ENCODE peak calls at places on chromosomes 12 and 14, in ten cellular contexts. One of them, this sample, is unnamed.

GRCh38 chr12:112843272-112843671 is 51.7 kb downstream of the RPH3A start:
- DNase-seq in mucosa of descending colon: no peak
- DNase-seq in OCI-LY7: no peak
- DNase-seq in prostate gland: no peak
- DNase-seq in body of pancreas: no peak
- DNase-seq in HCT116: no peak
- DNase-seq in testis: no peak
- DNase-seq in ovary: no peak
- DNase-seq in hepatocyte: peak; percentile 21
- DNase-seq in HepG2: no peak
- DNase-seq in this sample: no peak

GRCh38 chr14:23629831-23630396 is 6.2 kb upstream of the DHRS2 start:
- DNase-seq in testis: no peak
- DNase-seq in ovary: no peak
- DNase-seq in HepG2: no peak
- DNase-seq in HCT116: no peak
- DNase-seq in body of pancreas: peak; percentile 58
- DNase-seq in OCI-LY7: no peak
- DNase-seq in hepatocyte: no peak
- DNase-seq in mucosa of descending colon: no peak
- DNase-seq in prostate gland: no peak
- DNase-seq in this sample: no peak

GRCh38 chr14:76531821-76532318 is 155.9 kb downstream of the ESRRB start:
- DNase-seq in testis: no peak
- DNase-seq in hepatocyte: no peak
- DNase-seq in prostate gland: peak; percentile 71
- DNase-seq in body of pancreas: no peak
- DNase-seq in ovary: no peak
- DNase-seq in HCT116: no peak
- DNase-seq in OCI-LY7: no peak
- DNase-seq in HepG2: no peak
- DNase-seq in mucosa of descending colon: no peak
- DNase-seq in this sample: no peak

GRCh38 chr12:6888360-6888759 is 15.3 kb upstream of the SPSB2 start:
- DNase-seq in ovary: no peak
- DNase-seq in body of pancreas: no peak
- DNase-seq in mucosa of descending colon: no peak
- DNase-seq in testis: no peak
- DNase-seq in hepatocyte: no peak
- DNase-seq in OCI-LY7: no peak
- DNase-seq in prostate gland: no peak
- DNase-seq in HCT116: no peak
- DNase-seq in HepG2: no peak
- DNase-seq in this sample: no peak

GRCh38 chr14:55600784-55601561 is 21.0 kb downstream of the KTN1 start:
- DNase-seq in hepatocyte: no peak
- DNase-seq in testis: no peak
- DNase-seq in HepG2: no peak
- DNase-seq in mucosa of descending colon: no peak
- DNase-seq in OCI-LY7: no peak
- DNase-seq in prostate gland: no peak
- DNase-seq in ovary: no peak
- DNase-seq in body of pancreas: no peak
- DNase-seq in HCT116: no peak
- DNase-seq in this sample: no peak

GRCh38 chr12:53223391-53224267 is 8.4 kb downstream of the RARG start:
- DNase-seq in ovary: no peak
- DNase-seq in hepatocyte: peak; percentile 80
- DNase-seq in OCI-LY7: no peak
- DNase-seq in HCT116: no peak
- DNase-seq in HepG2: no peak
- DNase-seq in mucosa of descending colon: peak; percentile 26
- DNase-seq in prostate gland: no peak
- DNase-seq in testis: no peak
- DNase-seq in body of pancreas: no peak
- DNase-seq in this sample: peak; percentile 51

GRCh38 chr12:50246873-50247612 is 36.3 kb downstream of the LIMA1 start:
- DNase-seq in mucosa of descending colon: peak; percentile 89
- DNase-seq in testis: peak; percentile 47
- DNase-seq in HepG2: peak; percentile 59
- DNase-seq in prostate gland: peak; percentile 28
- DNase-seq in OCI-LY7: no peak
- DNase-seq in ovary: peak; percentile 51
- DNase-seq in HCT116: peak; percentile 99
- DNase-seq in hepatocyte: peak; percentile 65
- DNase-seq in body of pancreas: peak; percentile 74
- DNase-seq in this sample: no peak

GRCh38 chr14:81231540-81231939 is 10.8 kb upstream of the GTF2A1 start:
- DNase-seq in OCI-LY7: no peak
- DNase-seq in hepatocyte: no peak
- DNase-seq in testis: no peak
- DNase-seq in HepG2: peak; percentile 27
- DNase-seq in body of pancreas: no peak
- DNase-seq in HCT116: no peak
- DNase-seq in mucosa of descending colon: no peak
- DNase-seq in ovary: no peak
- DNase-seq in prostate gland: no peak
- DNase-seq in this sample: no peak

GRCh38 chr12:92654929-92655328 is 47.9 kb upstream of the PLEKHG7 start:
- DNase-seq in body of pancreas: no peak
- DNase-seq in HCT116: no peak
- DNase-seq in testis: no peak
- DNase-seq in ovary: no peak
- DNase-seq in OCI-LY7: no peak
- DNase-seq in mucosa of descending colon: no peak
- DNase-seq in HepG2: no peak
- DNase-seq in prostate gland: no peak
- DNase-seq in hepatocyte: no peak
- DNase-seq in this sample: no peak

GRCh38 chr14:78835052-78835451 is 664.9 kb downstream of the NRXN3 start:
- DNase-seq in prostate gland: no peak
- DNase-seq in mucosa of descending colon: no peak
- DNase-seq in testis: peak; percentile 22
- DNase-seq in body of pancreas: no peak
- DNase-seq in HepG2: no peak
- DNase-seq in HCT116: no peak
- DNase-seq in hepatocyte: no peak
- DNase-seq in OCI-LY7: no peak
- DNase-seq in ovary: no peak
- DNase-seq in this sample: peak; percentile 90

GRCh38 chr12:124917135-124917840 is 2.8 kb upstream of the UBC start:
- DNase-seq in body of pancreas: peak; percentile 98
- DNase-seq in prostate gland: peak; percentile 98
- DNase-seq in ovary: peak; percentile 96
- DNase-seq in OCI-LY7: peak; percentile 95
- DNase-seq in hepatocyte: peak; percentile 98
- DNase-seq in testis: peak; percentile 98
- DNase-seq in HCT116: peak; percentile 99
- DNase-seq in HepG2: peak; percentile 99
- DNase-seq in mucosa of descending colon: peak; percentile 96
- DNase-seq in this sample: peak; percentile 99

DNA sequence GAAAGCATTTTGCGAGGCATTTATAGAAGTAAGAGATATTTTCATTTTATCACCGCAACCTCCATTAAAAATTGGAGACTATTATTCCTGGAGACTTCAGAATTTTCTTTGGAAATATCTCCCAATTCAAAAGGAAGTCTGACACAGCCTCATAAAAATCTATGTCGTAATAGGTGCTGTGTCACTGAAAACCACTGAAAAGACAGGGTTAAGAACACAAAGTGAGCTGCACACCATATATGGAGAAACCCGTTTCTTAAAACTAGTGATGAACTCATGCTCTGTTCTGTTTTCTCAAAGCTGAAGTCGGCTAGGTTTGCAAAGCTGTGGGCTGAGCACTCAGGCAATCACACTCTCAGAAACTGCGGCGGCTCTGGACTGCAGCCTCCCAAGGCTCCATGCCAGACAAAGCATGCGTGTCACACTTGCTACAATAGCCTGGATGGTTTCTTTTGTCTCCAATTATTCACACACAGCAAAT is at the start of gene GLIPR1:
- DNase-seq in ovary: peak; percentile 76
- DNase-seq in mucosa of descending colon: peak; percentile 64
- DNase-seq in prostate gland: peak; percentile 56
- DNase-seq in body of pancreas: peak; percentile 73
- DNase-seq in testis: peak; percentile 73
- DNase-seq in OCI-LY7: peak; percentile 56
- DNase-seq in HCT116: no peak
- DNase-seq in HepG2: peak; percentile 45
- DNase-seq in hepatocyte: peak; percentile 64
- DNase-seq in this sample: no peak
- H3K4me3 ChIP-seq in ovary: peak within 1 kb of the TSS; percentile 50
- H3K4me3 ChIP-seq in mucosa of descending colon: no peak within 1 kb of the TSS
- H3K4me3 ChIP-seq in prostate gland: peak within 1 kb of the TSS; percentile 14
- H3K4me3 ChIP-seq in body of pancreas: peak within 1 kb of the TSS; percentile 16
- H3K4me3 ChIP-seq in testis: peak within 1 kb of the TSS; percentile 44
- H3K4me3 ChIP-seq in OCI-LY7: peak within 1 kb of the TSS; percentile 64
- H3K4me3 ChIP-seq in HCT116: no peak within 1 kb of the TSS
- H3K4me3 ChIP-seq in HepG2: peak within 1 kb of the TSS; percentile 47
- H3K4me3 ChIP-seq in hepatocyte: peak within 1 kb of the TSS; percentile 2
- H3K4me3 ChIP-seq in this sample: no peak within 1 kb of the TSS

DNA sequence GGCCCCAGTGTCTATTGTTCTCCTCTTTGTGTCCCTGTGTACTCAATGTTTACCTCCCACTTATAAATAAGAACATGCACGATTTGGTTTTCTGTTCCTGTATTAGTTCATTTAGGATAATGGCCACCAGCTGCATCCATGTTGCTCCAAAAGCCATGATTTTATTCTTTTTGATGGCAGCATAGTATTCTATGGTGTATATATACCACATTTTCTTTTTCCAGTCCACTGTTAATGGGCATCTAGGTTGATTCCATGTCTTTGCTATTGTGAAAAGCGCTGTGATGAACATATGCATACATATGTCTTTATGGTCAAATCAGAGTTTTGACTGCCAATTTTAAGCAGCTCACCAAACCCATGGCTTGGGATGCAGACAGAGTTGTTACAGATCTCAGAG is 17.2 kb upstream of the ANP32D start:
- DNase-seq in HCT116: no peak
- DNase-seq in HepG2: no peak
- DNase-seq in body of pancreas: no peak
- DNase-seq in ovary: no peak
- DNase-seq in testis: no peak
- DNase-seq in hepatocyte: no peak
- DNase-seq in prostate gland: no peak
- DNase-seq in mucosa of descending colon: no peak
- DNase-seq in OCI-LY7: no peak
- DNase-seq in this sample: no peak
- TF ChIP-seq CTCF in HCT116: no peak
- TF ChIP-seq CTCF in HepG2: no peak
- TF ChIP-seq CTCF in body of pancreas: no peak
- TF ChIP-seq CTCF in ovary: no peak
- TF ChIP-seq CTCF in testis: no peak
- TF ChIP-seq CTCF in hepatocyte: no peak
- TF ChIP-seq CTCF in prostate gland: no peak
- TF ChIP-seq CTCF in mucosa of descending colon: no peak
- TF ChIP-seq CTCF in OCI-LY7: no peak
- TF ChIP-seq CTCF in this sample: no peak

DNA sequence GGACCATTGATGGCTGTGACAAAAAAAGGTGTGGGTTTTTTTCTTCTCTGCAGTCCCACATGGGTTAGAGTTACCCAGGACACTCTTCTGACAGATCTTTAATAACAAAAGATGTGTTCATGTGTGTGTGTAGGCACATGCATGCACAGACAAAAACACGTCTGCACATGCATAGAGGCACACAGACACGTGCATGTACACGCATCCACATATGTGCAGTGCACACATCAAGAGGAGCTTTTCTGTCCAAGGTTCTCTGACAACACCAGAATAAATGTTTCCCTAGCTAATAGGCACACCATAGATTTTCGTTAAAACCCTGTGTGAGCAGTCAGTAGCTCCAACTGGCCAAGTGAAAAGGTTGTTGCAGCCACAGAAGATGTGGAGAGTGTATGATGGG is 2.8 kb upstream of the MYL2 start:
- DNase-seq in HCT116: no peak
- DNase-seq in ovary: no peak
- DNase-seq in prostate gland: no peak
- DNase-seq in hepatocyte: no peak
- DNase-seq in HepG2: no peak
- DNase-seq in body of pancreas: no peak
- DNase-seq in OCI-LY7: no peak
- DNase-seq in mucosa of descending colon: no peak
- DNase-seq in testis: no peak
- DNase-seq in this sample: no peak
- H3K36me3 ChIP-seq in HCT116: no peaks in the 10 kb centered on the region
- H3K36me3 ChIP-seq in ovary: no peaks in the 10 kb centered on the region
- H3K36me3 ChIP-seq in prostate gland: no peaks in the 10 kb centered on the region
- H3K36me3 ChIP-seq in hepatocyte: no peaks in the 10 kb centered on the region
- H3K36me3 ChIP-seq in HepG2: no peaks in the 10 kb centered on the region
- H3K36me3 ChIP-seq in body of pancreas: no peaks in the 10 kb centered on the region
- H3K36me3 ChIP-seq in OCI-LY7: no peaks in the 10 kb centered on the region
- H3K36me3 ChIP-seq in mucosa of descending colon: no peaks in the 10 kb centered on the region
- H3K36me3 ChIP-seq in testis: no peaks in the 10 kb centered on the region
- H3K36me3 ChIP-seq in this sample: no peaks in the 10 kb centered on the region

GRCh38 chr12:20370841-20371240 is 2.5 kb downstream of the PDE3A start:
- DNase-seq in mucosa of descending colon: no peak
- DNase-seq in body of pancreas: no peak
- DNase-seq in ovary: no peak
- DNase-seq in HCT116: no peak
- DNase-seq in hepatocyte: no peak
- DNase-seq in prostate gland: no peak
- DNase-seq in testis: no peak
- DNase-seq in HepG2: no peak
- DNase-seq in OCI-LY7: no peak
- DNase-seq in this sample: no peak
- H3K4me3 ChIP-seq in mucosa of descending colon: peak overlapping the region; percentile 10
- H3K4me3 ChIP-seq in body of pancreas: no peak overlapping the region
- H3K4me3 ChIP-seq in ovary: peak overlapping the region; percentile 80
- H3K4me3 ChIP-seq in HCT116: no peak overlapping the region
- H3K4me3 ChIP-seq in hepatocyte: peak overlapping the region; percentile 35
- H3K4me3 ChIP-seq in prostate gland: no peak overlapping the region
- H3K4me3 ChIP-seq in testis: no peak overlapping the region
- H3K4me3 ChIP-seq in HepG2: no peak overlapping the region
- H3K4me3 ChIP-seq in OCI-LY7: no peak overlapping the region
- H3K4me3 ChIP-seq in this sample: no peak overlapping the region

DNA sequence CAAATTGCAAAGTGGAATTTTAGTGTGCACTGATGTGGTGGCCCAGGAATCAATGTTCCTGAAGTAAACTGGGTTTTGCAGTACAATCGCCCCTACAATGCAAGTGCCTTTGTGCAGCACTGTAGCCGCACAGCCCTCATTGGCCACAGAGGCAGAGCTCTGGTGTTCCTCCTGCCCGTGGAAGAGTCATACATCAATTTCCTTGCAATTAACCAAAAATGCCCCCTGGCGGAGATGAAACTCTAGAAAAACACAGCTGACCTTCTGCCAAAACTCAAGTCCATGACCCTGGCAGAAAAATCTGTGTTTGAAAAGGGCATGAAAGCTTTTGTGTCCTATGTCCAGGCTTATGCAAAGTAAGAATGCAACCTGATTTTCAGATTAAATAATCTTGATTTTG is 117.9 kb upstream of the PRB2 start:
- DNase-seq in HepG2: peak; percentile 18
- DNase-seq in body of pancreas: no peak
- DNase-seq in HCT116: peak; percentile 23
- DNase-seq in testis: no peak
- DNase-seq in mucosa of descending colon: no peak
- DNase-seq in OCI-LY7: peak; percentile 28
- DNase-seq in hepatocyte: no peak
- DNase-seq in prostate gland: no peak
- DNase-seq in ovary: no peak
- DNase-seq in this sample: no peak
- TF ChIP-seq CTCF in HepG2: no peak
- TF ChIP-seq CTCF in body of pancreas: no peak
- TF ChIP-seq CTCF in HCT116: peak; percentile 45
- TF ChIP-seq CTCF in testis: no peak
- TF ChIP-seq CTCF in mucosa of descending colon: no peak
- TF ChIP-seq CTCF in OCI-LY7: peak; percentile 61
- TF ChIP-seq CTCF in hepatocyte: no peak
- TF ChIP-seq CTCF in prostate gland: no peak
- TF ChIP-seq CTCF in ovary: no peak
- TF ChIP-seq CTCF in this sample: no peak

This sample was measured in WERI-Rb-1.